ENCODE peak calls at places on chromosomes 7 and 10, in four cellular contexts. W, B, S and F are unnamed samples.

GRCh38 chr10:78685466-78686163 is 383.2 kb upstream of the ZMIZ1 start:
- DNase-seq in W (peak), B (no peak), S (no peak), F (no peak)

GRCh38 chr10:131786756-131787605 is 113.8 kb upstream of the PPP2R2D start:
- DNase-seq in W (peak), B (peak), S (peak), F (no peak)

GRCh38 chr7:151757274-151757673 is 119.6 kb downstream of the PRKAG2 start:
- DNase-seq in W (no peak), B (no peak), S (no peak), F (no peak)

GRCh38 chr10:30784896-30785605 is 155.5 kb upstream of the LYZL2 start:
- DNase-seq in W (no peak), B (no peak), S (no peak), F (no peak)

GRCh38 chr7:149097088-149097487 is 6.6 kb upstream of the ZNF786 start:
- DNase-seq in W (no peak), B (no peak), S (no peak), F (no peak)

GRCh38 chr7:81111358-81111757 is 192.5 kb upstream of the SEMA3C start:
- DNase-seq in W (no peak), B (no peak), S (no peak), F (no peak)

GRCh38 chr7:120725376-120726039 is 132.4 kb downstream of the TSPAN12 start:
- DNase-seq in W (peak), B (peak), S (no peak), F (peak)

GRCh38 chr7:22150221-22150620 is 204.5 kb upstream of the CDCA7L start:
- DNase-seq in W (no peak), B (no peak), S (no peak), F (no peak)

GRCh38 chr7:46725136-46725535 is 804.1 kb upstream of the IGFBP3 start:
- DNase-seq in W (no peak), B (no peak), S (no peak), F (no peak)

GRCh38 chr10:71065659-71066058 is 146.7 kb upstream of the UNC5B start:
- DNase-seq in W (no peak), B (no peak), S (no peak), F (no peak)

GRCh38 chr7:727104-727805 is at the start of gene PRKAR1B:
- DNase-seq in W (peak), B (peak), S (no peak), F (no peak)

GRCh38 chr7:101217388-101218235 is at the start of the genes PLOD3 and ZNHIT1:
- DNase-seq in W (peak), B (peak), S (peak), F (peak)

GRCh38 chr10:44983066-44983894 is 4.7 kb upstream of the DEPP1 start:
- DNase-seq in W (no peak), B (no peak), S (no peak), F (no peak)

GRCh38 chr7:5546626-5547025 is 123.0 kb upstream of the TNRC18 start:
- DNase-seq in W (no peak), B (no peak), S (no peak), F (no peak)

GRCh38 chr7:3043544-3044395 is at the start of gene CARD11:
- DNase-seq in W (no peak), B (peak), S (no peak), F (no peak)

GRCh38 chr10:17209302-17209701 is 7.8 kb upstream of the TRDMT1 start:
- DNase-seq in W (no peak), B (no peak), S (no peak), F (no peak)

GRCh38 chr10:119270893-119271361 is 63.6 kb downstream of the GRK5 start:
- DNase-seq in W (peak), B (peak), S (no peak), F (peak)

GRCh38 chr10:20013991-20014750 is 197.9 kb downstream of the PLXDC2 start:
- DNase-seq in W (no peak), B (no peak), S (no peak), F (no peak)

GRCh38 chr10:73537288-73537687 is 41.5 kb upstream of the PPP3CB start:
- DNase-seq in W (no peak), B (no peak), S (no peak), F (no peak)

GRCh38 chr10:133127291-133128125 is 32.5 kb upstream of the KNDC1 start:
- DNase-seq in W (no peak), B (peak), S (no peak), F (no peak)

GRCh38 chr7:73704640-73705550 is 14.6 kb downstream of the STX1A start:
- DNase-seq in W (peak), B (no peak), S (no peak), F (no peak)

GRCh38 chr7:43092819-43093218 is 19.6 kb upstream of the HECW1 start:
- DNase-seq in W (no peak), B (no peak), S (no peak), F (no peak)

GRCh38 chr7:26925768-26926167 is 61.4 kb upstream of the SKAP2 start:
- DNase-seq in W (no peak), B (no peak), S (no peak), F (no peak)

DNA sequence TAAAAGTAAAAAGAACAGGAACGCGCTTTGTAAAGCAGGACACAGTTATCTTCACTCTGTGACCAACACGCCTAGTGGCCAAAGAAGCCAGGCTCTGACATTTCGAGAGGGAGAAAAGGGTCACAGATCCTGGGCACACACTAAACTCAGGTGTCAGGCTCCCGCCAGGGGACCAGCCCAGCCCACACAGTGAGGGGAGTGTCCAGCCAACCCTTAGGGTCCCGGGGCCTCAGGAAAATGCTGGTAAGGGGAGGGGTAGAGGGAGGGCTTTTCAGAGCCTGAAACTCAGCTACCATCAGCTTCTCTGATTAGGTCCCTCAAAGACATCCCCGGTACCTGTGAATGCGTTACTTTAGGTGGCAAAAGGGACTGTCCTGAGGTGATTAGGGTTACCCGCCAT is 16.6 kb downstream of the ANXA11 start:
- DNase-seq in W (no peak), B (no peak), S (no peak), F (no peak)
- TF ChIP-seq CHD4 in W (no peak), B (no peak), S (no peak), F (no peak)

GRCh38 chr10:49627031-49627430 is 13.2 kb downstream of the CHAT start:
- DNase-seq in W (no peak), B (no peak), S (no peak), F (no peak)
- TF ChIP-seq CHD4 in W (no peak), B (no peak), S (no peak), F (no peak)

GRCh38 chr7:54080971-54081370 is 461.2 kb upstream of the VSTM2A start:
- DNase-seq in W (no peak), B (no peak), S (no peak), F (no peak)

GRCh38 chr7:54072710-54073109 is 469.5 kb upstream of the VSTM2A start:
- DNase-seq in W (no peak), B (no peak), S (no peak), F (no peak)

GRCh38 chr7:54080525-54080924 is 461.6 kb upstream of the VSTM2A start:
- DNase-seq in W (no peak), B (no peak), S (no peak), F (no peak)

DNA sequence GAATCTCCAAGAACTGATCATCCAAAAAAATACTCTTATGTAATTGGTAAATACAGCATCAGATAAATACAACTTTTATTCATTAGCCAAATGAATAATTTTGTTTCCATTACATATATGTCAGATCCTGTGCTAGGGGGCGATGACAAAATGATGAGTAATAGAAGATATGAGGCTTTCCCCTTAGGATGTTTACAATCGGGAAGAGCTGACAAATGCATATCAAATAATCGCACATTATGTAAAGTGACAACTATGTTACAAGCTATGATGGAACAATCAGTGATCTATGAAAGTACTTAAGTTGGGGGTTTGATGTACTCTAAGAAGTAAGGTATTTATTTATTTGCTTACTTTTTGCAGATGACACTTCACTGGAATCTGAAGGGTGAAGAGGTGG is 465.6 kb upstream of the VSTM2A start:
- DNase-seq in W (no peak), B (no peak), S (no peak), F (no peak)
- TF ChIP-seq CHD4 in W (no peak), B (no peak), S (no peak), F (no peak)

DNA sequence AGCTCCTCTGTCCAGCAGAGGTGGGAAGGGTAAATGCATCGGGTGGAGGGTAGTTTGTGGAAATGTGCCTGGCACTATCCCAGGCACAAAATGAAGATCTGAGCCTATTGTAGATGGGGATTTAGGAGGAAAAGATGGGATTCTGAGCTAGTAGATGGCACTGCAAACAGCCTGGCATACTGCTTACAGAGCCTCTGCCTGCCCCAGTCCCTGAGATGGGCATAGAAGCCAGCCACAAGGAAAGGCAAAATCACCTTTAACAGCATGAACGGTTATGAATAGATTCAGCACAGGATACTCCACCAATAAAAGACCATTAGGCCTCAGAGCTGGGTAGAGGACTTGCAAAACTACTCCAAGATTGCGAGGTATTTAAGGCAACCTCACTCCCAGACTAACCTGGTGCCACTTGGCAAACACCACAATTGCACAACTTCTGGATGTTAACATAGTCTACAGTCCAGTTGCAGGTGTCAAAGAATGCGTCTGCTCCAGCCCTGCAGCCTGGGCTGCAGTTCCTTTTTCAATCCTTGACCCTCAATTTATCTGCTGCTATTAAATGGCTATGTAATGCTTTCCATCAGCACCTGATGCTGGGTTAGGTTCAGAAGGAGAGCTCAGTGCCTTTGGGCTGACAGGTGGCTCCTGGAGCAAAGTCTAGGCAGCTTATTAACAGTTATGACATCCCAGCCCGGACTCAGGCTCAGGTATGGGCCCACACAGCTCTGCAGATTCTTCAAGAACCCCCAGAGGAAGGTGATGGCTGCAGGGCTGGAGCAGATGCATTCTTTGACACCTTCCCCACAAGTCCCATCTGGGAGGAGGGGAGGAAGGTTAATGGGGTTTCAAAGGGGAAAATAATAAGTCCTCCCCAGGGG is 34.0 kb downstream of the CDHR3 start:
- DNase-seq in W (no peak), B (no peak), S (no peak), F (peak)
- TF ChIP-seq CHD4 in W (no peak), B (no peak), S (no peak), F (no peak)

GRCh38 chr10:124324856-124325657 is 93.7 kb downstream of the OAT start:
- DNase-seq in W (no peak), B (no peak), S (no peak), F (no peak)
- TF ChIP-seq CHD4 in W (no peak), B (no peak), S (no peak), F (no peak)